ENCODE peak calls at places on chromosomes 13 and 19, in eight cellular contexts. M, R, U, Z, A, F, Y and J are unnamed samples.

GRCh38 chr13:89568746-89569145 is 1778.7 kb upstream of the MIR17HG start:
- DNase-seq in Z (no peak), U (no peak), M (no peak), Y (no peak), R (no peak), A (no peak), F (no peak), J (no peak)

GRCh38 chr19:2477141-2477710 is 1.3 kb downstream of the GADD45B start:
- DNase-seq in Z (no peak), R (no peak), F (no peak), M (no peak), A (peak; percentile 49), Y (peak; percentile 59), U (peak; percentile 34), J (no peak)

GRCh38 chr19:46198756-46199155 is 30.8 kb upstream of the IGFL1 start:
- DNase-seq in Y (no peak), U (no peak), F (no peak), A (no peak), M (no peak), R (no peak), Z (no peak), J (no peak)

GRCh38 chr19:32349724-32350475 is 4.5 kb downstream of the ZNF507 start:
- DNase-seq in U (peak; percentile 73), Z (no peak), Y (no peak), F (no peak), A (no peak), R (no peak), M (no peak), J (no peak)

GRCh38 chr13:73259061-73259908 is 200.5 kb downstream of the KLF5 start:
- DNase-seq in M (no peak), Z (no peak), F (no peak), U (no peak), Y (no peak), A (no peak), R (no peak), J (no peak)

GRCh38 chr13:47628666-47629065 is 372.4 kb downstream of the SUCLA2 start:
- DNase-seq in R (no peak), Y (no peak), U (no peak), Z (peak; percentile 36), A (no peak), M (no peak), F (no peak), J (no peak)

GRCh38 chr19:33988601-33989000 is 183.7 kb upstream of the LSM14A start:
- DNase-seq in A (peak; percentile 16), U (no peak), M (peak; percentile 3), Y (no peak), F (no peak), Z (no peak), R (no peak), J (no peak)

GRCh38 chr13:113152894-113153809 is 5.3 kb upstream of the PROZ start:
- DNase-seq in A (peak; percentile 67), Z (no peak), Y (peak; percentile 67), M (no peak), R (peak; percentile 43), U (no peak), F (peak; percentile 44), J (no peak)

GRCh38 chr19:33461256-33462111 is 60.1 kb downstream of the PEPD start:
- DNase-seq in Y (no peak), R (no peak), M (no peak), U (no peak), Z (no peak), A (no peak), F (no peak), J (no peak)

GRCh38 chr13:96728463-96728862 is 265.8 kb downstream of the OXGR1 start:
- DNase-seq in Y (no peak), R (no peak), M (no peak), Z (no peak), F (no peak), A (no peak), U (no peak), J (no peak)

GRCh38 chr13:99686944-99687382 is 185.7 kb downstream of the TM9SF2 start:
- DNase-seq in Z (no peak), M (peak; percentile 99), U (no peak), R (no peak), Y (no peak), F (no peak), A (no peak), J (no peak)